ENCODE peak calls at places on chromosomes 2 and 18, in four cellular contexts. M is brain microvascular endothelial cell, I is cardiac muscle cell, T is fibroblast of lung. H is an unnamed sample. For H3K27me3, the result is how much of the 10 kb centered on the place peaks cover.

GRCh38 chr18:32081881-32082280 is 9.8 kb upstream of the RNF138 start:
- DNase-seq in M (no peak), I (no peak), T (peak), H (no peak)

GRCh38 chr18:37107748-37108522 is 279.0 kb downstream of the KIAA1328 start:
- DNase-seq in M (no peak), I (no peak), T (no peak), H (no peak)

GRCh38 chr2:113686537-113686936 is 59.5 kb downstream of the RABL2A start:
- DNase-seq in M (peak), I (no peak), T (peak), H (no peak)

GRCh38 chr2:177265386-177265690 is 811 bp upstream of the NFE2L2 start:
- DNase-seq in M (no peak), I (no peak), T (peak), H (no peak)

GRCh38 chr2:156907806-156908205 is 349.7 kb upstream of the GALNT5 start:
- DNase-seq in M (no peak), I (no peak), T (peak), H (no peak)

GRCh38 chr18:24104486-24104885 is 34.4 kb upstream of the CABYR start:
- DNase-seq in M (no peak), I (no peak), T (no peak), H (no peak)

GRCh38 chr18:48090021-48090420 is 159.6 kb upstream of the SMAD2 start:
- DNase-seq in M (no peak), I (no peak), T (no peak), H (no peak)

GRCh38 chr2:72674982-72675915 is 150.6 kb downstream of the EXOC6B start:
- DNase-seq in M (no peak), I (peak), T (no peak), H (no peak)

GRCh38 chr2:156319811-156320490 is 12.6 kb downstream of the NR4A2 start:
- DNase-seq in M (no peak), I (peak), T (peak), H (no peak)

GRCh38 chr18:50097702-50098101 is 97.2 kb downstream of the MYO5B start:
- DNase-seq in M (no peak), I (no peak), T (peak), H (no peak)

GRCh38 chr2:99881901-99882591 is 260.3 kb downstream of the AFF3 start:
- DNase-seq in M (peak), I (peak), T (peak), H (no peak)

GRCh38 chr18:73954267-73954666 is 193.4 kb downstream of the FBXO15 start:
- DNase-seq in M (no peak), I (no peak), T (no peak), H (no peak)

GRCh38 chr2:65658871-65659270 is 226.5 kb upstream of the SPRED2 start:
- DNase-seq in M (peak), I (no peak), T (peak), H (no peak)

GRCh38 chr2:20356042-20356441 is 5.4 kb upstream of the PUM2 start:
- DNase-seq in M (peak), I (no peak), T (peak), H (no peak)

GRCh38 chr2:38279201-38279600 is 97.9 kb downstream of the ATL2 start:
- DNase-seq in M (no peak), I (no peak), T (no peak), H (no peak)

GRCh38 chr2:205754924-205755321 is 72.6 kb downstream of the NRP2 start:
- DNase-seq in M (peak), I (no peak), T (peak), H (no peak)

GRCh38 chr18:53817976-53818950 is 406.2 kb downstream of the MBD2 start:
- DNase-seq in M (no peak), I (no peak), T (no peak), H (no peak)

GRCh38 chr18:7273301-7273911 is 42.5 kb downstream of the LRRC30 start:
- DNase-seq in M (peak), I (no peak), T (peak), H (no peak)

GRCh38 chr2:159044804-159045286 is 76.4 kb downstream of the TANC1 start:
- DNase-seq in M (no peak), I (no peak), T (peak), H (no peak)

GRCh38 chr2:20353597-20353996 is 3.0 kb upstream of the PUM2 start:
- DNase-seq in M (no peak), I (peak), T (no peak), H (no peak)

GRCh38 chr2:172021074-172021931 is 21.6 kb downstream of the METAP1D start:
- DNase-seq in M (no peak), I (peak), T (no peak), H (no peak)

GRCh38 chr2:128179461-128179755 is 88.4 kb downstream of the UGGT1 start:
- DNase-seq in M (no peak), I (no peak), T (no peak), H (no peak)

GRCh38 chr18:4068552-4069158 is 386.5 kb downstream of the DLGAP1 start:
- DNase-seq in M (peak), I (peak), T (peak), H (no peak)

GRCh38 chr2:95056461-95057459 is 31.3 kb downstream of the MAL start:
- DNase-seq in M (no peak), I (no peak), T (peak), H (no peak)

DNA sequence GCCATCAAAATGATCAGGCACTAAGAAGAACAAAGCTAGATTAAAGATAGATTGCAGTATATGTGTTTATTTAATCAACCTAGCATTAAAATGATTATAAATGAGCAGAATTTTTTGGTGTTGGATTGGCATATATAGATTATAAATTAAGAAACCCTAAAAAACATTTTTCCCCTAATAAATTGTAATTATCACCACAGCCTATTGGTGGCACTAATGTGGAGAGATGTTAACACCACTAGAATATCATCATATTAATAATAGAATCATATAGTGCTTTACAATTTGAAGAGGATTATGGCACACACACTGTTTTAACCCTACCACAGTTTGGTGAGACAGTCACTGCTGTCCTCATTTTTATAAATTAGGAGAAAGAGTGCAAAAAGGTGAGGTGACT is 112.4 kb upstream of the RND3 start:
- DNase-seq in M (no peak), I (no peak), T (no peak), H (no peak)
- TF ChIP-seq CTCF in M (no peak), I (peak), T (peak), H (no peak)

GRCh38 chr2:229269986-229270385 is 1.1 kb downstream of the PID1 start:
- DNase-seq in M (no peak), I (no peak), T (no peak), H (no peak)

GRCh38 chr2:229268626-229269025 is 2.5 kb downstream of the PID1 start:
- DNase-seq in M (peak), I (no peak), T (peak), H (no peak)

GRCh38 chr2:229269146-229269545 is 1.9 kb downstream of the PID1 start:
- DNase-seq in M (no peak), I (no peak), T (no peak), H (no peak)

GRCh38 chr2:229273384-229274338 is 2.6 kb upstream of the PID1 start:
- DNase-seq in M (peak), I (peak), T (peak), H (no peak)

DNA sequence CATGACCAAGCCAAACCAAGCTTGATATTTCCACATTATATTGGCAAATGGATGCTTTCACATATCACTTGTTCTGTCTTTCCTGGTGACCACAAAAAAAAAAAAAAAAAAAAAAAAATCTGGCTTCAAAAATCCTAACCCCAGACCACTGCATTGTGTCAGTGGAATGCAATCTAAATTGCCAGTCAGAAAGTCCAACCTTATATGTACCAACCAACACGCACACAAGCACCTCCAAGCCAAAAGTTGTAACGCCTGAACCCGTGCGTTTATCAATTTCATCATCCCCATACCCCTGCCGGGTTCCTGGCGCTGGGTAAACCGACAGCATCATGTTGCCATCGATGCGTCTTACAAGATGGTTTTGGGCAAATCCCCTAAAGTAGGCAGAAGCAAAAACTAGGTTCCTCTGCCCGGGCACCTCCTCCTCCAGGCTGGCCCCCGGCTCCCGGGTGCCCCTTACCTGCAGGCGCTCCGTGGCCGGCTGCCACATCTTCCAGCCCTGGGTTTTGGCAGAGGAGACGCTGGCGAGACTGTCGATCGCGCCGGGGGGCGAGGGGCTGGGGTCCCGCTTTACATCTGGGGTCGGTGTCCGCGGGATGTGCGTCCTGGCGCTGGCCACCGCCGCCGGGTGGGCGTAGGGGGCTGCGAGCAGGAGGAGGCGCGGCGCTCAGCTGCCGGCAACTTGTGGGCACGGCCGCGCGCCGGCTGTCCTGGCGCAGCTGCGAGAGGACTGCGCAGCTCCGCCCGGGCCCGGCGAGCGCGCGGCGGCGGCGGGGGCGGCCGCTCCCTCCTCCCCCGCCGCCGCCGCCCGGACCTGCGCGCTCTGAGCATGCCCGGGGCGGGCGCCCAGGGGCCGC is at the start of gene PID1:
- DNase-seq in M (no peak), I (peak), T (peak), H (no peak)
- H3K4me3 ChIP-seq in M (peak), I (peak), T (peak), H (peak)

GRCh38 chr2:133755515-133756311 is 187.4 kb upstream of the NCKAP5 start:
- DNase-seq in M (peak), I (no peak), T (peak), H (peak)
- H3K27me3 ChIP-seq in M (under half), I (under half), T (under half), H (under half)

GRCh38 chr2:239375278-239376061 is 25.4 kb downstream of the HDAC4 start:
- DNase-seq in M (no peak), I (no peak), T (no peak), H (no peak)
- TF ChIP-seq CTCF in M (no peak), I (no peak), T (peak), H (no peak)

GRCh38 chr2:69723791-69724190 is 18.1 kb upstream of the ANXA4 start:
- DNase-seq in M (no peak), I (no peak), T (no peak), H (no peak)

GRCh38 chr2:69720922-69721491 is 20.9 kb upstream of the ANXA4 start:
- DNase-seq in M (no peak), I (no peak), T (no peak), H (no peak)

GRCh38 chr2:69725706-69726360 is 16.1 kb upstream of the ANXA4 start:
- DNase-seq in M (no peak), I (no peak), T (no peak), H (no peak)

GRCh38 chr2:69720404-69720803 is 21.5 kb upstream of the ANXA4 start:
- DNase-seq in M (no peak), I (no peak), T (no peak), H (no peak)

DNA sequence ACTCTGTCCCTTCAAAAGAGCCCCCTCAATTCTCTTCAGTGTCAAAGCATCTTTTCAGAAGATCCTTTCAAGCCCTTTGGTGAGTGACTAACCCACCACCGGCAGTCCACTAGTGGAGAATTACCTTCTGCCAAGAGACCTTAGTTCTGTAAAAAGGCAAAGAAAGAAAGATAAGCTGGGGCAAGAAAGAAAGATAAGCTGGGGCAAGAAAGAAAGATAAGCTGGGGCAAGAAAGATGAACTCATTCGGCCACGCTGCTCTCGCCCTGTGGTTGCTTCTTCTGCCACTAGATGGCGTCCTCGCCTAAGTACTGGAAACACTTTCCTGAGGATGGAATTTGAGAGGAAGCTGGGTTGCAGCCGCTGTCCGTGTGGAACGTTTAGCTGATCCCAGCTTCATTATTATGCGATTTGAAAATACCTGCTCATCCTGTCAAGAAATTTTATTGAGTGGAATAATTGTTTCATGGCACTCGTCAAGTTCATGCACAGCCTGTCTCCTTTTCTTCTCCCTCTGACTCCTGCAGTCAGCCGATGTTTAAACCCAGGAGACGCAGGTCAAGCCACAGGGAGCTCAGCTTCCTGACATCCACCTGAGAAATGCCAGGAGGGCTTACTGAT is 17.3 kb upstream of the ANXA4 start:
- DNase-seq in M (peak), I (peak), T (peak), H (no peak)
- H3K4me3 ChIP-seq in M (peak), I (peak), T (peak), H (peak)

H was measured in BJ.